ENCODE peak calls at places on chromosomes 5 and 9, in eight cellular contexts. N is body of pancreas, F is aorta, B is cardiac muscle cell, W is Panc1, X is neuronal stem cell, Y is right cardiac atrium, Z is mesenchymal stem cell. U is an unnamed sample. For H3K4me1 and H3K9me3, the result is how much of the 10 kb centered on the place peaks cover.

GRCh38 chr9:124257865-124258764 is at the start of gene NEK6:
- DNase-seq in N (peak), Z (peak), W (no peak), X (no peak), B (peak), F (peak), Y (peak), U (no peak)

GRCh38 chr5:68178579-68178978 is 37.0 kb upstream of the PIK3R1 start:
- DNase-seq in X (no peak), N (no peak), B (no peak), F (no peak), Z (no peak), W (no peak), Y (no peak), U (no peak)

GRCh38 chr5:177117441-177118045 is 16.0 kb upstream of the NSD1 start:
- DNase-seq in X (no peak), B (no peak), N (no peak), Z (no peak), F (peak), Y (peak), W (no peak), U (no peak)

GRCh38 chr9:107044872-107045271 is 181.9 kb downstream of the ZNF462 start:
- DNase-seq in B (no peak), W (no peak), X (no peak), N (peak), Y (no peak), F (no peak), Z (no peak), U (no peak)

GRCh38 chr9:114285166-114285867 is 37.6 kb upstream of the ORM1 start:
- DNase-seq in B (no peak), W (no peak), Y (peak), N (peak), F (peak), X (no peak), Z (peak), U (peak)

GRCh38 chr9:81737871-81738507 is 48.6 kb upstream of the TLE1 start:
- DNase-seq in W (peak), N (peak), B (no peak), Y (no peak), X (no peak), Z (peak), F (peak), U (no peak)

GRCh38 chr9:37229882-37230482 is 109.6 kb downstream of the ZCCHC7 start:
- DNase-seq in W (peak), F (no peak), B (no peak), X (no peak), Y (no peak), N (no peak), Z (peak), U (no peak)

GRCh38 chr9:31210982-31211570 is 1173.4 kb upstream of the ACO1 start:
- DNase-seq in B (no peak), X (no peak), W (no peak), N (no peak), Y (peak), F (peak), Z (peak), U (peak)

GRCh38 chr9:86175743-86176456 is 76.5 kb upstream of the GOLM1 start:
- DNase-seq in B (no peak), Y (no peak), N (peak), W (no peak), X (no peak), F (no peak), Z (no peak), U (no peak)

GRCh38 chr9:18770509-18770908 is 262.5 kb downstream of the SAXO1 start:
- DNase-seq in W (no peak), B (no peak), X (no peak), F (no peak), Z (no peak), Y (no peak), N (no peak), U (no peak)
- H3K27ac ChIP-seq in W (no peak), B (no peak), X (no peak), F (no peak), Z (no peak), Y (no peak), N (no peak), U (no peak)

GRCh38 chr5:154437281-154437965 is 8.4 kb upstream of the SAP30L start:
- DNase-seq in Y (no peak), B (no peak), F (no peak), W (no peak), X (no peak), N (no peak), Z (no peak), U (no peak)
- H3K4me1 ChIP-seq in Y (under half), B (under half), F (under half), W (under half), X (under half), N (under half), Z (under half), U (under half)

DNA sequence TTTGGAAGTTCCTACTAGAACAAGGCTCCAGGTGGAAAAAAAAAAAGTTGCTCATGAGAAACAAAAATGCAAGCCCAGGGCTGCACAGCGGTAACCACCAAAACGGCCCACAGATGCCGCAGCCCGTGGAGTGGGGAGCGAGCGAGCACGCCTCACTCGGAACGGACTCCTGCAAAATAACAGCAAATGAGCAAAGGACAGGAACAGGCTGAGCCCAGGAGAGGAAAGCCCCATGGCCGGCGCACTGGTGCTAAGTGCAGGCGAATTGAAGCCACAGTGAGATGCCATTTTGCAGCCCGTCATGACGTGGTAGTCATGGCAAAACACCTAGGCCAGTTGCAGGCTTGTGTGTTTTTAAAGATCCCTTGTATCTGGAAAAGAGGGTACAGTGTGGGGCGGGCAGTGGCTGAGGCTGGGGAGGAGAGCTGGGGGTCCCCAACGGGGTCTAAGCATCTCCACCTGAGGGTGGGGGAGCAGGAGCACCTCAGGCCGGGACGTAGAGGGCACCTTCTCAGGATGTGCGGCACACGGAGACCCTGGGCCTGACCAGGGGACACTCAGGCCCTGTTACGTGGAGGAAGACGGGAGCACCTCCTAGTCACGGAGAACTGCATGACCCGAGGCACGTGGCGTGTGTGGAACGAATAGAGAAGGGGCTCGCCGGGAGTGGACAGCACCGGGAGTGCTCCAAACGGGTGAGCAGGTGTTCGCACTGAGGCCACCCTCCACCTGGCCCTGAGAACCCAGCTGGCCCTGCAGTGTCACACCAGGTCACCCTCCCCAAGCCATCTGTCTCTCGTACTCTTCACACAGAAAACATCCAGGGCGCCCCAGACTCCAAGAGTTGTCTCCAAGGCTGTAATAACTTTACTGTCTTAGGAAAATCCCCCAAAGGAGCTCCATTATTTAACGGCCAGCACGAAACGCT is 10.7 kb downstream of the GRM6 start:
- DNase-seq in Y (no peak), Z (no peak), B (no peak), N (no peak), W (no peak), X (no peak), F (no peak), U (no peak)
- H3K9me3 ChIP-seq in Y (under half), Z (under half), B (under half), N (half or more), W (under half), X (half or more), F (under half), U (under half)

DNA sequence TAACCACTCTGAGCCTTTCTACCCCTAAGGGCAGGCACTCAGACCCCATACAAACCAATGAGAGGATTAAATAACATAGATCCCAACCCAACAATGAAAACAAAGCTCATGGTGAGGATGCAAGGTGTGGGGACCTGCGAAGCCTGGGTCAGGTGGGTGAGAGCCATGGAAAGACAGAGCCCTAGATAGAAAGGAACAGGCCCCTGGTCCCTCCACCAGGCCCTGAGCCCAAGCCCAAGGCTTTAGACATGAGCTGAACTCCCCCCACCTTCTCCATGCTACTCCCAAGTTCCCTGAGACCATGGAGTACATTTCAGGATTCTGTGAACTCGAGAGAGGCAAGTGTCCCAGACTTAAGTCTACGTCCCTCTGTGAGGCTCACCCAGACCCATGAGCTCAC is 106.5 kb downstream of the SAXO1 start:
- DNase-seq in Y (no peak), B (no peak), X (no peak), F (no peak), N (no peak), W (no peak), Z (no peak), U (no peak)
- H3K27ac ChIP-seq in Y (no peak), B (no peak), X (no peak), F (no peak), N (no peak), W (no peak), Z (no peak), U (no peak)

GRCh38 chr5:43421450-43422133 is 9.4 kb upstream of the CCL28 start:
- DNase-seq in Z (no peak), Y (no peak), N (no peak), F (no peak), X (no peak), W (no peak), B (no peak), U (no peak)

GRCh38 chr5:43418561-43418960 is 6.4 kb upstream of the CCL28 start:
- DNase-seq in B (no peak), F (no peak), N (no peak), X (no peak), W (no peak), Z (no peak), Y (no peak), U (no peak)

GRCh38 chr5:43420241-43420640 is 8.1 kb upstream of the CCL28 start:
- DNase-seq in Y (no peak), B (no peak), W (no peak), X (no peak), Z (no peak), N (no peak), F (no peak), U (no peak)

GRCh38 chr5:43425965-43426364 is 13.8 kb upstream of the CCL28 start:
- DNase-seq in F (peak), W (no peak), N (no peak), X (no peak), B (no peak), Z (peak), Y (no peak), U (no peak)

DNA sequence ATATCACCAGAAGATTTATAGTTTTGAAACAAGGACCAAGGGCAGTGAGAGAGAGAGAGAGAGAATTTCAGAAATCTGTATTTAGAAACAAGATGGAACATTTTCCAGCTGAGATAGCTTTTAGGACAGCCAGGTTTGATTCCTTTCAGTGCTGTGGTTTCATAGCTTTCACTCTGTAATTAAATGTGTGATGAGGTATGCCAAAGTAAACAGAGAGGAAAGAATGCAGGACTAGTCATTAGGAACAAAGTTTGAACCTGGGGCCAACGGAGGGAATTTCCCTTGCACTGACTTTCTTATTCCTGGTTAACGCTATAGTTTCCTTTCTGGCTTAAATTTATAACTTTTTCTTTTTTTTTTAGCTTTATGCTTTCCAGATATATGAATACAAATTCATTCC is 10.0 kb upstream of the CCL28 start:
- DNase-seq in N (peak), X (no peak), Z (peak), F (no peak), B (no peak), W (peak), Y (no peak), U (peak)
- H3K4me1 ChIP-seq in N (under half), X (under half), Z (under half), F (under half), B (under half), W (under half), Y (under half), U (under half)

DNA sequence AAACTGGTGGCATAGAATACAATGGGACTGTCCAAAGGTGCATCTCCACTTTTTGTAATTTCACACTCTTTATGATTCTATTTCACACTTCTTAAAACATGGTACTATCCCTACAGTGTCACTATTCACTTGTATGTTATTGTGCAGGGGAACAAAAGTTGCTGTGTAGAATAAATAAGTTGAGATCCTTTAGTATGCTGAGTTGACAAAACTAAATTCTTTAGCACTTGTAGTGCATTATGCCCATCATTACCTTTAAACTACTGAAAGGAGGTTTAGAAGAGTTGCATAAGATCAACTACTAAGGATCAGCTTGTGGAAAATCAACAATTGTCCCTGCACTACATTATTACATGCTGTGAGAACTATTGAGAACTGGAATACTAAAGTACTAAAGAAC is 1380.9 kb downstream of the PTPRD start:
- DNase-seq in N (no peak), Z (no peak), F (no peak), X (no peak), Y (no peak), W (no peak), B (no peak), U (no peak)
- H3K9me3 ChIP-seq in N (under half), Z (under half), F (under half), X (under half), Y (under half), W (under half), B (under half), U (under half)